ENCODE peak calls at places on chromosomes 1 and 21, in seven cellular contexts. One of them, this sample, is unnamed.

GRCh38 chr1:113899101-113899500 is 5.5 kb downstream of the AP4B1 start:
- DNase-seq in activated CD4-positive, alpha-beta T cell treated with anti-CD3 and anti-CD28 coated beads, Interleukin-2, amount 50 U/mL, for 1 hour: no peak
- DNase-seq in mesothelial cell of epicardium: no peak
- DNase-seq in CD4-positive, alpha-beta T cell: no peak
- DNase-seq in adrenal gland: no peak
- DNase-seq in activated naive CD4-positive, alpha-beta T cell: no peak
- DNase-seq in GM20000: no peak
- DNase-seq in this sample: no peak

GRCh38 chr1:145983959-145984830 is 12.2 kb downstream of the TXNIP start:
- DNase-seq in mesothelial cell of epicardium: no peak
- DNase-seq in adrenal gland: no peak
- DNase-seq in CD4-positive, alpha-beta T cell: no peak
- DNase-seq in activated naive CD4-positive, alpha-beta T cell: no peak
- DNase-seq in GM20000: no peak
- DNase-seq in activated CD4-positive, alpha-beta T cell treated with anti-CD3 and anti-CD28 coated beads, Interleukin-2, amount 50 U/mL, for 1 hour: peak
- DNase-seq in this sample: no peak

GRCh38 chr21:46184625-46185555 is 631 bp upstream of the SPATC1L start:
- DNase-seq in adrenal gland: peak
- DNase-seq in GM20000: peak
- DNase-seq in mesothelial cell of epicardium: peak
- DNase-seq in activated naive CD4-positive, alpha-beta T cell: peak
- DNase-seq in CD4-positive, alpha-beta T cell: peak
- DNase-seq in activated CD4-positive, alpha-beta T cell treated with anti-CD3 and anti-CD28 coated beads, Interleukin-2, amount 50 U/mL, for 1 hour: peak
- DNase-seq in this sample: peak

GRCh38 chr1:42966688-42967609 is 8.3 kb upstream of the SLC2A1 start:
- DNase-seq in activated naive CD4-positive, alpha-beta T cell: no peak
- DNase-seq in mesothelial cell of epicardium: no peak
- DNase-seq in adrenal gland: peak
- DNase-seq in activated CD4-positive, alpha-beta T cell treated with anti-CD3 and anti-CD28 coated beads, Interleukin-2, amount 50 U/mL, for 1 hour: no peak
- DNase-seq in GM20000: no peak
- DNase-seq in CD4-positive, alpha-beta T cell: no peak
- DNase-seq in this sample: no peak

GRCh38 chr1:184442260-184442659 is 55.4 kb downstream of the C1orf21 start:
- DNase-seq in mesothelial cell of epicardium: no peak
- DNase-seq in activated CD4-positive, alpha-beta T cell treated with anti-CD3 and anti-CD28 coated beads, Interleukin-2, amount 50 U/mL, for 1 hour: no peak
- DNase-seq in activated naive CD4-positive, alpha-beta T cell: no peak
- DNase-seq in GM20000: no peak
- DNase-seq in CD4-positive, alpha-beta T cell: no peak
- DNase-seq in adrenal gland: no peak
- DNase-seq in this sample: no peak

GRCh38 chr1:204507317-204508105 is 8.7 kb upstream of the MDM4 start:
- DNase-seq in CD4-positive, alpha-beta T cell: no peak
- DNase-seq in GM20000: no peak
- DNase-seq in activated CD4-positive, alpha-beta T cell treated with anti-CD3 and anti-CD28 coated beads, Interleukin-2, amount 50 U/mL, for 1 hour: no peak
- DNase-seq in adrenal gland: no peak
- DNase-seq in activated naive CD4-positive, alpha-beta T cell: no peak
- DNase-seq in mesothelial cell of epicardium: peak
- DNase-seq in this sample: peak

GRCh38 chr1:5978452-5978851 is 13.8 kb downstream of the NPHP4 start:
- DNase-seq in CD4-positive, alpha-beta T cell: no peak
- DNase-seq in GM20000: no peak
- DNase-seq in activated CD4-positive, alpha-beta T cell treated with anti-CD3 and anti-CD28 coated beads, Interleukin-2, amount 50 U/mL, for 1 hour: no peak
- DNase-seq in adrenal gland: no peak
- DNase-seq in mesothelial cell of epicardium: no peak
- DNase-seq in activated naive CD4-positive, alpha-beta T cell: no peak
- DNase-seq in this sample: no peak

GRCh38 chr1:55741516-55741915 is 526.4 kb upstream of the USP24 start:
- DNase-seq in adrenal gland: no peak
- DNase-seq in mesothelial cell of epicardium: no peak
- DNase-seq in CD4-positive, alpha-beta T cell: no peak
- DNase-seq in activated naive CD4-positive, alpha-beta T cell: no peak
- DNase-seq in GM20000: no peak
- DNase-seq in activated CD4-positive, alpha-beta T cell treated with anti-CD3 and anti-CD28 coated beads, Interleukin-2, amount 50 U/mL, for 1 hour: no peak
- DNase-seq in this sample: no peak

GRCh38 chr1:22491995-22492726 is 40.5 kb downstream of the ZBTB40 start:
- DNase-seq in GM20000: no peak
- DNase-seq in activated naive CD4-positive, alpha-beta T cell: no peak
- DNase-seq in mesothelial cell of epicardium: no peak
- DNase-seq in CD4-positive, alpha-beta T cell: no peak
- DNase-seq in adrenal gland: no peak
- DNase-seq in activated CD4-positive, alpha-beta T cell treated with anti-CD3 and anti-CD28 coated beads, Interleukin-2, amount 50 U/mL, for 1 hour: no peak
- DNase-seq in this sample: no peak

GRCh38 chr1:205518616-205519540 is 14.4 kb downstream of the CDK18 start:
- DNase-seq in mesothelial cell of epicardium: no peak
- DNase-seq in GM20000: no peak
- DNase-seq in activated CD4-positive, alpha-beta T cell treated with anti-CD3 and anti-CD28 coated beads, Interleukin-2, amount 50 U/mL, for 1 hour: no peak
- DNase-seq in adrenal gland: no peak
- DNase-seq in CD4-positive, alpha-beta T cell: no peak
- DNase-seq in activated naive CD4-positive, alpha-beta T cell: no peak
- DNase-seq in this sample: no peak

GRCh38 chr1:183291802-183292515 is 105.9 kb downstream of the LAMC2 start:
- DNase-seq in GM20000: no peak
- DNase-seq in activated naive CD4-positive, alpha-beta T cell: no peak
- DNase-seq in mesothelial cell of epicardium: no peak
- DNase-seq in activated CD4-positive, alpha-beta T cell treated with anti-CD3 and anti-CD28 coated beads, Interleukin-2, amount 50 U/mL, for 1 hour: no peak
- DNase-seq in adrenal gland: no peak
- DNase-seq in CD4-positive, alpha-beta T cell: no peak
- DNase-seq in this sample: no peak

GRCh38 chr1:213989071-213989739 is 1.4 kb downstream of the PROX1 start:
- DNase-seq in mesothelial cell of epicardium: no peak
- DNase-seq in CD4-positive, alpha-beta T cell: no peak
- DNase-seq in adrenal gland: peak
- DNase-seq in activated naive CD4-positive, alpha-beta T cell: no peak
- DNase-seq in GM20000: no peak
- DNase-seq in activated CD4-positive, alpha-beta T cell treated with anti-CD3 and anti-CD28 coated beads, Interleukin-2, amount 50 U/mL, for 1 hour: no peak
- DNase-seq in this sample: no peak

GRCh38 chr1:23958810-23959460 is 693 bp upstream of the PNRC2 start:
- DNase-seq in activated CD4-positive, alpha-beta T cell treated with anti-CD3 and anti-CD28 coated beads, Interleukin-2, amount 50 U/mL, for 1 hour: peak
- DNase-seq in adrenal gland: peak
- DNase-seq in activated naive CD4-positive, alpha-beta T cell: peak
- DNase-seq in mesothelial cell of epicardium: peak
- DNase-seq in CD4-positive, alpha-beta T cell: peak
- DNase-seq in GM20000: peak
- DNase-seq in this sample: peak